ENCODE peak calls at places on chromosomes 4 and X, in six cellular contexts. W, S, N, V, G and J are unnamed samples.

GRCh38 chr4:153486281-153487151 is 20.4 kb downstream of the TMEM131L start:
- DNase-seq in G (no peak), N (peak; percentile 58), W (peak; percentile 58), S (no peak), V (peak; percentile 94), J (peak; percentile 91)

GRCh38 chr4:121192013-121192412 is 27.9 kb upstream of the TNIP3 start:
- DNase-seq in V (no peak), W (no peak), N (no peak), S (no peak), G (no peak), J (no peak)

GRCh38 chr4:87209696-87210095 is 10.7 kb downstream of the KLHL8 start:
- DNase-seq in G (no peak), N (no peak), W (no peak), S (no peak), V (no peak), J (no peak)

GRCh38 chr4:23921447-23921845 is 31.6 kb upstream of the PPARGC1A start:
- DNase-seq in S (no peak), W (no peak), G (no peak), V (no peak), N (no peak), J (no peak)

GRCh38 chr4:126458993-126459392 is 1144.2 kb downstream of the FAT4 start:
- DNase-seq in W (no peak), S (no peak), V (no peak), N (no peak), G (no peak), J (peak; percentile 80)

GRCh38 chr4:26268246-26268645 is 52.6 kb upstream of the RBPJ start:
- DNase-seq in S (no peak), N (no peak), W (no peak), G (no peak), V (peak; percentile 44), J (no peak)

GRCh38 chrX:84339507-84340364 is 151.7 kb upstream of the RPS6KA6 start:
- DNase-seq in V (peak; percentile 20), S (no peak), G (no peak), W (peak; percentile 15), N (no peak), J (peak; percentile 6)

GRCh38 chr4:47471591-47471990 is 8.1 kb upstream of the COMMD8 start:
- DNase-seq in G (no peak), S (no peak), N (no peak), W (no peak), V (no peak), J (no peak)

GRCh38 chr4:123114915-123115756 is 192.7 kb upstream of the NUDT6 start:
- DNase-seq in N (peak; percentile 63), S (no peak), V (no peak), G (peak; percentile 60), W (no peak), J (no peak)

GRCh38 chr4:35229021-35229420 is 1015.3 kb downstream of the ARAP2 start:
- DNase-seq in V (no peak), N (no peak), S (no peak), G (no peak), W (no peak), J (no peak)

GRCh38 chr4:113845138-113845537 is 83.6 kb upstream of the CAMK2D start:
- DNase-seq in G (no peak), S (no peak), V (no peak), N (no peak), W (no peak), J (no peak)
- H2BK15ac ChIP-seq in G (no peak overlapping the region), S (no peak overlapping the region), V (no peak overlapping the region), N (no peak overlapping the region), W (no peak overlapping the region), J (no peak overlapping the region)

GRCh38 chr4:57219389-57219890 is 109.3 kb upstream of the IGFBP7 start:
- DNase-seq in N (no peak), V (peak; percentile 49), W (no peak), S (no peak), G (no peak), J (no peak)
- H2BK15ac ChIP-seq in N (no peak overlapping the region), V (no peak overlapping the region), W (no peak overlapping the region), S (no peak overlapping the region), G (no peak overlapping the region), J (no peak overlapping the region)

GRCh38 chr4:8762951-8763735 is 108.5 kb downstream of the HMX1 start:
- DNase-seq in S (no peak), V (no peak), N (no peak), G (no peak), W (no peak), J (no peak)

GRCh38 chr4:8763966-8764901 is 107.4 kb downstream of the HMX1 start:
- DNase-seq in N (no peak), S (no peak), G (no peak), V (no peak), W (no peak), J (no peak)

GRCh38 chr4:8765631-8766590 is 105.7 kb downstream of the HMX1 start:
- DNase-seq in S (no peak), G (no peak), W (no peak), V (no peak), N (no peak), J (no peak)

GRCh38 chr4:8766610-8767009 is 105.0 kb downstream of the HMX1 start:
- DNase-seq in N (no peak), S (no peak), W (no peak), G (no peak), V (no peak), J (no peak)

DNA sequence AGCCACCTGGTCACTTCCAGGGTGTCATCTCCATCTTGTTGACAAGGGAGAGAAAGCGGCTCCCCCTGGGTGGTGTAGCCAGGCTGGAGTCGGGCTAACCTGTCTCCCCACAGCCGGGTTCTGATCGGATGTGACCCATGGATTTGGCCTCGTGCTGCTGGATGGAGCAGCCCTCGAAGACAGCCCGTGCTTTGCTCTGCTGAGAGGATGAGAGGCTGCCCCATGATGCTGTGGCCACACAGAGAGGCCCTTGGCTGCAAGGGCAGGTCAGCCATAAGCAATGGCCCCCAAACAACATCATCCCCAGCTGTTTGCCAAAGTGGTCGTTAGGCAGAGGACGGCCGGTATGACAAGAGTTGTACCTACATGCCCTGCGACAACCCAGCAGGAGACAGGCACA is 106.6 kb downstream of the HMX1 start:
- DNase-seq in W (no peak), V (no peak), N (no peak), S (no peak), G (no peak), J (no peak)
- H2BK15ac ChIP-seq in W (no peak overlapping the region), V (no peak overlapping the region), N (no peak overlapping the region), S (no peak overlapping the region), G (no peak overlapping the region), J (no peak overlapping the region)

GRCh38 chr4:7031526-7032449 is 11.4 kb upstream of the TADA2B start:
- DNase-seq in N (no peak), G (no peak), V (no peak), W (peak; percentile 67), S (no peak), J (no peak)
- H2BK15ac ChIP-seq in N (no peak overlapping the region), G (no peak overlapping the region), V (no peak overlapping the region), W (no peak overlapping the region), S (no peak overlapping the region), J (no peak overlapping the region)

DNA sequence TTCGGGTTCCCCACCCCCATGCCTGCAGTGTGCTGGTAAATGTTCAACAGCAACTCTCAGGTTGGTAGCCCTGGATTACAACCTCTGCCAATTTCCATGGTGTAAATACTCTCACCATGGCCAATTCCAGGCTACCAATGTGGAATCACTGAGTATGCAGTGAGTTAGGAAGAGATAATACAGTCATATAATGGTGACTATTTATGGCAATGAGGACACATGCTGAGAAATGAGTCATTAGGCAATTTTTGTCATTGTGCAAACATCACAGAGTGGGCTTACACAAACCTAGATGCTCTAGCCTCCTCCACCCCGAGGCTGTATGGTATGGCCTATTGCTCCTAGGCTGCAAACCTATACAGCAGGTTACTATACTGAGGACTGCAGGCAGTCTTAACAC is 4.6 kb upstream of the CLDN24 start:
- DNase-seq in S (no peak), V (no peak), N (no peak), G (no peak), W (peak; percentile 37), J (peak; percentile 40)
- H2BK15ac ChIP-seq in S (no peak overlapping the region), V (no peak overlapping the region), N (no peak overlapping the region), G (no peak overlapping the region), W (no peak overlapping the region), J (no peak overlapping the region)

GRCh38 chrX:54794795-54795194 is 3.3 kb downstream of the ITIH6 start:
- DNase-seq in V (peak; percentile 38), N (no peak), W (no peak), S (no peak), G (no peak), J (no peak)
- H2BK15ac ChIP-seq in V (no peak overlapping the region), N (no peak overlapping the region), W (no peak overlapping the region), S (no peak overlapping the region), G (no peak overlapping the region), J (no peak overlapping the region)

GRCh38 chrX:43845776-43846175 is 36.5 kb downstream of the MAOB start:
- DNase-seq in S (no peak), V (no peak), G (no peak), W (no peak), N (no peak), J (no peak)
- H2BK15ac ChIP-seq in S (no peak overlapping the region), V (no peak overlapping the region), G (no peak overlapping the region), W (no peak overlapping the region), N (no peak overlapping the region), J (no peak overlapping the region)